ENCODE peak calls at places on chromosome 22, in eight cellular contexts. I is GM12865; C is non-pigmented ciliary epithelial cell; K is MM.1S; H is NCI-H1930; U is spleen; A is NCI-H460; S is stimulated activated CD4-positive, alpha-beta T cell treated with anti-CD3 and anti-CD28 coated beads, Interleukin-2, amount 100 ng/mL, for 48 hours. W is an unnamed sample.
A peak's percentile ranks its signal among the peaks of the same experiment; 100 is the strongest.

GRCh38 chr22:49685686-49686085 is 142.0 kb downstream of the BRD1 start:
- DNase-seq in A (no peak), I (no peak), S (no peak), H (no peak), U (peak; percentile 39), C (no peak), K (no peak), W (no peak)

GRCh38 chr22:49628351-49629023 is 199.2 kb downstream of the BRD1 start:
- DNase-seq in H (no peak), S (no peak), A (peak; percentile 25), K (no peak), U (peak; percentile 69), I (no peak), C (no peak), W (no peak)

GRCh38 chr22:33210129-33210784 is 152.1 kb upstream of the SYN3 start:
- DNase-seq in H (peak; percentile 16), S (peak; percentile 6), K (peak; percentile 46), C (no peak), I (peak; percentile 74), A (peak; percentile 14), U (no peak), W (peak; percentile 42)

GRCh38 chr22:22235564-22235963 is 9.0 kb upstream of the VPREB1 start:
- DNase-seq in K (peak; percentile 76), I (peak; percentile 76), U (no peak), A (no peak), S (peak; percentile 68), H (peak; percentile 9), C (no peak), W (peak; percentile 5)

GRCh38 chr22:48627203-48627602 is 1200.5 kb downstream of the BRD1 start:
- DNase-seq in U (no peak), S (no peak), K (no peak), H (no peak), A (no peak), I (no peak), C (no peak), W (no peak)

GRCh38 chr22:44583076-44583760 is 85.2 kb upstream of the RTL6 start:
- DNase-seq in U (peak; percentile 24), K (no peak), A (no peak), I (no peak), C (no peak), H (no peak), S (no peak), W (no peak)

GRCh38 chr22:30822216-30823014 is 127.7 kb downstream of the OSBP2 start:
- DNase-seq in C (no peak), A (no peak), U (no peak), K (no peak), H (no peak), S (peak; percentile 6), I (no peak), W (no peak)

GRCh38 chr22:16955678-16956210 is 52.3 kb downstream of the GAB4 start:
- DNase-seq in H (no peak), K (no peak), A (no peak), S (no peak), U (no peak), C (no peak), I (peak; percentile 16), W (no peak)

GRCh38 chr22:41934284-41935014 is 7.8 kb upstream of the TNFRSF13C start:
- DNase-seq in H (no peak), I (no peak), C (no peak), K (no peak), U (peak; percentile 74), S (no peak), A (no peak), W (no peak)

GRCh38 chr22:36767035-36767775 is 8.7 kb downstream of the IFT27 start:
- DNase-seq in K (no peak), S (no peak), C (no peak), A (no peak), H (no peak), I (no peak), U (no peak), W (no peak)

GRCh38 chr22:38415561-38416321 is 39.3 kb downstream of the KCNJ4 start:
- DNase-seq in H (no peak), A (no peak), C (no peak), S (no peak), K (no peak), U (peak; percentile 64), I (no peak), W (no peak)

GRCh38 chr22:35313311-35314121 is 13.8 kb downstream of the TOM1 start:
- DNase-seq in H (no peak), K (no peak), A (no peak), C (peak; percentile 68), S (peak; percentile 23), U (peak; percentile 49), I (peak; percentile 62), W (no peak)

GRCh38 chr22:40332319-40332781 is 13.9 kb upstream of the ADSL start:
- DNase-seq in A (no peak), K (no peak), C (peak; percentile 40), H (no peak), U (no peak), S (no peak), I (no peak), W (no peak)

GRCh38 chr22:38861170-38861874 is 10.7 kb downstream of the CBX6 start:
- DNase-seq in U (no peak), I (no peak), A (no peak), C (no peak), K (no peak), H (no peak), S (no peak), W (no peak)

GRCh38 chr22:26489447-26490036 is 5.9 kb downstream of the SRRD start:
- DNase-seq in H (no peak), K (no peak), U (no peak), S (no peak), C (no peak), I (no peak), A (no peak), W (no peak)

GRCh38 chr22:48498526-48499331 is 1328.9 kb downstream of the BRD1 start:
- DNase-seq in A (no peak), K (no peak), H (no peak), C (no peak), I (no peak), S (no peak), U (peak; percentile 63), W (no peak)

GRCh38 chr22:28791124-28791523 is 9.2 kb downstream of the XBP1 start:
- DNase-seq in K (peak; percentile 6), A (no peak), C (no peak), U (peak; percentile 15), H (no peak), I (no peak), S (no peak), W (no peak)

GRCh38 chr22:27100789-27101188 is 443.4 kb downstream of the MIAT start:
- DNase-seq in C (no peak), H (no peak), U (no peak), K (no peak), I (no peak), S (no peak), A (no peak), W (no peak)

GRCh38 chr22:23199159-23199558 is 18.9 kb downstream of the BCR start:
- DNase-seq in U (peak; percentile 51), K (no peak), H (no peak), A (no peak), S (no peak), C (no peak), I (no peak), W (no peak)

GRCh38 chr22:30326704-30327362 is at the start of gene TBC1D10A:
- DNase-seq in K (peak; percentile 95), C (no peak), H (peak; percentile 89), U (peak; percentile 97), S (peak; percentile 92), I (peak; percentile 98), A (peak; percentile 73), W (peak; percentile 75)

GRCh38 chr22:20881231-20881630 is 22.4 kb downstream of the SNAP29 start:
- DNase-seq in I (no peak), K (no peak), H (no peak), C (no peak), U (no peak), S (no peak), A (no peak), W (no peak)

GRCh38 chr22:18152519-18152918 is 2.5 kb downstream of the USP18 start:
- DNase-seq in U (no peak), A (no peak), K (no peak), C (no peak), H (no peak), I (peak; percentile 72), S (no peak), W (no peak)

GRCh38 chr22:35961480-35961902 is 67.1 kb downstream of the RBFOX2 start:
- DNase-seq in S (no peak), C (no peak), U (no peak), H (no peak), K (no peak), A (no peak), I (no peak), W (peak; percentile 97)

GRCh38 chr22:27473533-27473932 is 328.0 kb downstream of the MN1 start:
- DNase-seq in S (no peak), A (no peak), K (no peak), C (no peak), H (no peak), U (no peak), I (no peak), W (no peak)

GRCh38 chr22:47357493-47357892 is 595.0 kb downstream of the TBC1D22A start:
- DNase-seq in H (no peak), A (no peak), S (no peak), I (no peak), C (no peak), K (no peak), U (peak; percentile 37), W (no peak)

W was measured in iPS DF 19.7.